ENCODE peak calls at places on chromosomes 16 and 17, in eight cellular contexts. K is ovary, I is IMR-90, R is prostate gland, Z is suprapubic skin, T is GM12878, E is HCT116, W is breast epithelium. S is an unnamed sample.

GRCh38 chr17:885971-886571 is 93.5 kb downstream of the NXN start:
- DNase-seq in E (no peak), T (no peak), Z (peak), K (peak), I (no peak), W (no peak), R (peak), S (peak)

GRCh38 chr16:88524973-88525662 is 45.1 kb upstream of the ZC3H18 start:
- DNase-seq in I (no peak), K (no peak), R (no peak), E (no peak), W (no peak), T (no peak), Z (no peak), S (peak)

GRCh38 chr17:17834974-17835373 is 1.8 kb downstream of the SREBF1 start:
- DNase-seq in E (no peak), T (no peak), R (no peak), I (no peak), Z (no peak), W (no peak), K (no peak), S (no peak)

GRCh38 chr17:59361916-59362810 is 30.7 kb downstream of the YPEL2 start:
- DNase-seq in E (no peak), I (peak), Z (no peak), R (no peak), W (no peak), K (no peak), T (peak), S (no peak)

GRCh38 chr16:82011199-82011641 is at the start of gene SDR42E1:
- DNase-seq in K (no peak), I (no peak), Z (no peak), R (peak), W (peak), T (peak), E (peak), S (peak)

GRCh38 chr16:51151951-51152663 is 1.0 kb upstream of the SALL1 start:
- DNase-seq in W (no peak), E (no peak), I (peak), Z (no peak), R (no peak), T (no peak), K (peak), S (peak)

GRCh38 chr17:5501725-5502124 is 15.4 kb downstream of the MIS12 start:
- DNase-seq in R (no peak), K (no peak), I (no peak), W (no peak), E (no peak), Z (no peak), T (no peak), S (no peak)

GRCh38 chr17:80153004-80153403 is 6.1 kb upstream of the EIF4A3 start:
- DNase-seq in E (no peak), I (no peak), Z (no peak), W (no peak), T (peak), K (no peak), R (no peak), S (no peak)

GRCh38 chr17:63039899-63040602 is 74.0 kb downstream of the TANC2 start:
- DNase-seq in W (no peak), K (no peak), R (no peak), T (no peak), E (peak), Z (no peak), I (peak), S (no peak)

GRCh38 chr16:76653390-76654026 is 376.3 kb downstream of the CNTNAP4 start:
- DNase-seq in E (no peak), T (peak), K (no peak), I (peak), R (no peak), W (no peak), Z (no peak), S (peak)

GRCh38 chr16:14309906-14310305 is 238.8 kb downstream of the MRTFB start:
- DNase-seq in I (peak), R (no peak), E (no peak), T (no peak), Z (no peak), W (no peak), K (no peak), S (no peak)

GRCh38 chr16:71658771-71659170 is 32.8 kb downstream of the MARVELD3 start:
- DNase-seq in E (no peak), T (no peak), R (no peak), Z (no peak), W (no peak), K (no peak), I (no peak), S (no peak)

GRCh38 chr16:69893086-69893485 is 58.0 kb upstream of the CLEC18A start:
- DNase-seq in K (no peak), W (no peak), I (no peak), E (no peak), T (no peak), R (no peak), Z (no peak), S (no peak)

GRCh38 chr17:29857823-29858222 is 72.2 kb downstream of the SSH2 start:
- DNase-seq in K (no peak), W (no peak), I (no peak), R (no peak), T (no peak), Z (no peak), E (no peak), S (no peak)

GRCh38 chr17:48175692-48176450 is 68.3 kb downstream of the SNX11 start:
- DNase-seq in K (no peak), I (peak), W (no peak), Z (no peak), R (no peak), T (no peak), E (no peak), S (no peak)

GRCh38 chr16:55294129-55294528 is 29.9 kb upstream of the IRX6 start:
- DNase-seq in R (no peak), T (no peak), K (no peak), I (no peak), W (no peak), Z (no peak), E (no peak), S (no peak)

GRCh38 chr17:43573579-43574321 is 27.6 kb upstream of the ETV4 start:
- DNase-seq in E (no peak), I (no peak), R (no peak), Z (no peak), T (no peak), W (no peak), K (no peak), S (no peak)

GRCh38 chr17:68355093-68355492 is 63.8 kb downstream of the ARSG start:
- DNase-seq in E (no peak), K (no peak), R (no peak), Z (no peak), W (no peak), I (peak), T (no peak), S (no peak)

GRCh38 chr16:1815461-1815860 is 11.2 kb downstream of the HAGH start:
- DNase-seq in W (no peak), Z (no peak), T (no peak), E (no peak), R (no peak), I (no peak), K (no peak), S (no peak)

GRCh38 chr17:43927101-43927935 is 15.0 kb downstream of the PPY start:
- DNase-seq in T (no peak), W (no peak), Z (no peak), I (no peak), K (no peak), R (peak), E (no peak), S (peak)

GRCh38 chr17:64572682-64573154 is 65.9 kb downstream of the CEP95 start:
- DNase-seq in R (no peak), W (no peak), K (no peak), I (peak), E (no peak), T (no peak), Z (no peak), S (no peak)

GRCh38 chr16:86086471-86086870 is 187.5 kb downstream of the IRF8 start:
- DNase-seq in W (peak), E (no peak), T (no peak), K (no peak), Z (peak), R (no peak), I (no peak), S (no peak)

DNA sequence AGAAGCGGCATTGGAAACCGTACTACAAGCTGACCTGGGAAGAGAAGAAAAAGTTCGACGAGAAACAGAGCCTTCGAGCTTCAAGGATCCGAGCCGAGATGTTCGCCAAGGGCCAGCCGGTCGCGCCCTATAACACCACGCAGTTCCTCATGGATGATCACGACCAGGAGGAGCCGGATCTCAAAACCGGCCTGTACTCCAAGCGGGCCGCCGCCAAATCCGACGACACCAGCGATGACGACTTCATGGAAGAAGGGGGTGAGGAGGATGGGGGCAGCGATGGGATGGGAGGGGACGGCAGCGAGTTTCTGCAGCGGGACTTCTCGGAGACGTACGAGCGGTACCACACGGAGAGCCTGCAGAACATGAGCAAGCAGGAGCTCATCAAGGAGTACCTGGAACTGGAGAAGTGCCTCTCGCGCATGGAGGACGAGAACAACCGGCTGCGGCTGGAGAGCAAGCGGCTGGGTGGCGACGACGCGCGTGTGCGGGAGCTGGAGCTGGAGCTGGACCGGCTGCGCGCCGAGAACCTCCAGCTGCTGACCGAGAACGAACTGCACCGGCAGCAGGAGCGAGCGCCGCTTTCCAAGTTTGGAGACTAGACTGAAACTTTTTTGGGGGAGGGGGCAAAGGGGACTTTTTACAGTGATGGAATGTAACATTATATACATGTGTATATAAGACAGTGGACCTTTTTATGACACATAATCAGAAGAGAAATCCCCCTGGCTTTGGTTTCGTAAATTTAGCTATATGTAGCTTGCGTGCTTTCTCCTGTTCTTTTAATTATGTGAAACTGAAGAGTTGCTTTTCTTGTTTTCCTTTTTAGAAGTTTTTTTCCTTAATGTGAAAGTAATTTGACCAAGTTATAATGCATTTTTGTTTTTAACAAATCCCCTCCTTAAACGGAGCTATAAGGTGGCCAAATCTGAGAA is 1.7 kb downstream of the HEXIM1 start:
- DNase-seq in Z (peak), R (peak), E (no peak), I (peak), K (peak), T (no peak), W (peak), S (peak)
- TF ChIP-seq POLR2A in Z (no peak), R (peak), E (no peak), I (no peak), K (no peak), T (peak), W (no peak), S (no peak)

DNA sequence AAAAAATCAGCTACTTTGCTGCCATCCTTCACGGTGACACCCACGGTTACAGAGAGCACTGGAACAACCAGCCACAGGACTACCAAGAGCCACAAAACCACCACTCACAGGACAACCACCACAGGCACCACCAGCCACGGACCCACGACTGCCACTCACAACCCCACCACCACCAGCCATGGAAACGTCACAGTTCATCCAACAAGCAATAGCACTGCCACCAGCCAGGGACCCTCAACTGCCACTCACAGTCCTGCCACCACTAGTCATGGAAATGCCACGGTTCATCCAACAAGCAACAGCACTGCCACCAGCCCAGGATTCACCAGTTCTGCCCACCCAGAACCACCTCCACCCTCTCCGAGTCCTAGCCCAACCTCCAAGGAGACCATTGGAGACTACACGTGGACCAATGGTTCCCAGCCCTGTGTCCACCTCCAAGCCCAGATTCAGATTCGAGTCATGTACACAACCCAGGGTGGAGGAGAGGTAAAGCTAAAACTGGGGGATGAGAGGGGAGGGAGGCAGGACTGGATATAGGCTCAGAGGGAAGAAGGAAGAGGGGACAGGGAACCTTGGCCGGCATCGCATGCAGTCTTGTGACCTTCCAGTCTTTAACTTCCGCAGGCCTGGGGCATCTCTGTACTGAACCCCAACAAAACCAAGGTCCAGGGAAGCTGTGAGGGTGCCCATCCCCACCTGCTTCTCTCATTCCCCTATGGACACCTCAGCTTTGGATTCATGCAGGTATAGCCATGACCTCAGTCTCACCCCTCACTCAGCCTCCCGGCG is 597 bp downstream of the CD68 start:
- DNase-seq in K (no peak), W (no peak), T (no peak), E (no peak), R (no peak), Z (no peak), I (no peak), S (no peak)
- H3K4me3 ChIP-seq in K (no peak), W (peak), T (no peak), E (peak), R (no peak), Z (peak), I (peak), S (no peak)

GRCh38 chr17:31487648-31488263 is 96.3 kb downstream of the RAB11FIP4 start:
- DNase-seq in T (no peak), K (peak), I (peak), W (peak), Z (no peak), E (peak), R (peak), S (peak)
- TF ChIP-seq POLR2A in T (peak), K (peak), I (no peak), W (peak), Z (peak), E (peak), R (peak), S (peak)

DNA sequence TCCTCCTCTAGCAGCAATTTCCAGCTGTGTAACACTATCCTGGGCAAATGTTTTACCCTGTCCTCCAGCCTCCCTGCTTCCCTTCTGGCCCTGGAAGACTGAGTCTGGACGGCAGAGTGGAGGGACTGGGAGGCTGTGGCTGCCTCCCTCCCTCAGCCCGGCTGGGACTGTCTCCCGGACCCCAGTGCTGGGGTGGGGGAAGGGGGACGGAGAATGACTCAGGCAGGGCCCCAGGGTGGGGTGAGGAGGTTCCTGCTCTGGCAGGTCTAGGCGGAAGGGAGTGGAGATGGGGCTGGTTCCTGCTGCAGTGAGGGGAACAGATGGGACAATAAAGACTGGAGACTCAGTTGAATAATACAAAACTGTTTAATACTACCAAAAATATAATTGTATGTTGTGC is 2.1 kb downstream of the SOX15 start:
- DNase-seq in K (no peak), E (no peak), R (no peak), Z (no peak), I (no peak), T (no peak), W (no peak), S (no peak)
- H3K4me3 ChIP-seq in K (no peak), E (no peak), R (no peak), Z (peak), I (no peak), T (no peak), W (peak), S (no peak)

GRCh38 chr16:10581507-10581906 is 1.1 kb upstream of the EMP2 start:
- DNase-seq in K (no peak), W (no peak), R (no peak), T (no peak), I (peak), Z (no peak), E (no peak), S (no peak)

GRCh38 chr16:10578474-10579316 is 1.7 kb downstream of the EMP2 start:
- DNase-seq in T (no peak), W (peak), R (peak), Z (no peak), K (peak), I (no peak), E (no peak), S (peak)

GRCh38 chr16:10577305-10578202 is 2.8 kb downstream of the EMP2 start:
- DNase-seq in E (no peak), W (no peak), T (no peak), R (no peak), I (no peak), K (peak), Z (peak), S (no peak)

GRCh38 chr16:10579575-10579964 is 828 bp downstream of the EMP2 start:
- DNase-seq in T (no peak), W (no peak), Z (no peak), K (no peak), R (no peak), I (no peak), E (no peak), S (no peak)

DNA sequence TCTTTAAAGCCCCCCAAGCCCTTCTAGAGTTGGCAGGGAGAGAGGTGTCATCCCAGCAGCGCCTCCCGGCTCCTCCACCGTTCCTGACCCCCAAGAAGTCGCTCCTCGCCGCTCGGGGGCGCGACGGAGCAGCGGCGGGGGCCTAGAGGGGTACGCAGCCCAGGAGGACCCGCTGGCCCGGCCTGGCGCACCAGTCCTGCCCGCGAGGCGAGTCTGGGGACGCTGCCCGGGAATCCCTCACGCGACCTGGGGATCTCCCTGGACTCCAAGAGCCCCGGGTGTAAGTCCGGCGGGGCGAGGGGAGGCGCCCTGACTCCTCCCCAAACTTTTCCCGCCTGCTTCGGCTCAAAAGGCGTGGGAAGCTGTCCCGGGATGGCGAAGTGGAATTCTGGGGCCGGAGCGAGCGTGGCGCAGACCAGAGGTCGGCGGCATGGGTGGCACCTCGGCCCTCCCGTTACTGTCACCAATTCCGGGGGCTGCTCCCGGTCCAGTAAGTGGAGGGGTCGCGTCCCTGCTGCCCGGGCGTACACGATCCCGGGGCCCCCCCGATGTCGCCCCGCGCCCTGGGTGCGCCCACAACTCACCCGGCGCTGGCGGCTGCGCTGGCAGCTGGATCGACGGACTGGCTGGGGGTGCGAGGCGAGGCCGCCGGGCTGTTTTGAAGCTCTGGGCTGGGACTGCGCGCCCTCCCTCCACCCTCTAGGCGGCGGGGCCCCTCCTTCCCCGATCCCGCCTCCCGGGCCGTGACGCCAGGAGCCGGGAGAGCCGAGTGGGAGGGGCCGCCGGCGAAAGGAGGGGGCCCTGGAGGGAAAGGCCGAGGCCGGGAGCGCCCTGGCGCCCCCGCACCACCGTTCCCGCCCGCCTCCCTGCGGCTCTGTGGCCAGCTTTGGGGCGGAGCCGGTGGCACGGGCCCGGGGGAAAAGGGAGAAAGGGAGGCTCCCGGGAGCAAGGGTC is at the start of gene EMP2:
- DNase-seq in W (peak), E (peak), K (peak), T (no peak), I (peak), Z (peak), R (peak), S (peak)
- TF ChIP-seq POLR2A in W (peak), E (no peak), K (peak), T (no peak), I (peak), Z (peak), R (peak), S (peak)